ENCODE peak calls at places on chromosomes 2 and 18, in seven cellular contexts. One of them, this sample, is unnamed.

GRCh38 chr2:9998916-9999654 is 44.3 kb upstream of the KLF11 start:
- DNase-seq in Daoy: no peak
- DNase-seq in DMS153: no peak
- DNase-seq in activated naive CD8-positive, alpha-beta T cell treated with anti-CD3 and anti-CD28 coated beads, Interleukin-2, amount 50 U/mL, for 24 hours: no peak
- DNase-seq in dorsolateral prefrontal cortex: peak; percentile 11
- DNase-seq in AG04450: no peak
- DNase-seq in activated naive CD4-positive, alpha-beta T cell: no peak
- DNase-seq in this sample: no peak

GRCh38 chr2:32235315-32235714 is 29.4 kb downstream of the NLRC4 start:
- DNase-seq in Daoy: no peak
- DNase-seq in DMS153: no peak
- DNase-seq in activated naive CD8-positive, alpha-beta T cell treated with anti-CD3 and anti-CD28 coated beads, Interleukin-2, amount 50 U/mL, for 24 hours: no peak
- DNase-seq in dorsolateral prefrontal cortex: no peak
- DNase-seq in AG04450: no peak
- DNase-seq in activated naive CD4-positive, alpha-beta T cell: no peak
- DNase-seq in this sample: no peak

GRCh38 chr2:157059036-157059435 is 198.5 kb upstream of the GALNT5 start:
- DNase-seq in Daoy: no peak
- DNase-seq in DMS153: no peak
- DNase-seq in activated naive CD8-positive, alpha-beta T cell treated with anti-CD3 and anti-CD28 coated beads, Interleukin-2, amount 50 U/mL, for 24 hours: no peak
- DNase-seq in dorsolateral prefrontal cortex: no peak
- DNase-seq in AG04450: no peak
- DNase-seq in activated naive CD4-positive, alpha-beta T cell: no peak
- DNase-seq in this sample: no peak

GRCh38 chr2:8836979-8837794 is at the start of gene KIDINS220:
- DNase-seq in Daoy: peak; percentile 88
- DNase-seq in DMS153: peak; percentile 59
- DNase-seq in activated naive CD8-positive, alpha-beta T cell treated with anti-CD3 and anti-CD28 coated beads, Interleukin-2, amount 50 U/mL, for 24 hours: peak; percentile 81
- DNase-seq in dorsolateral prefrontal cortex: peak; percentile 80
- DNase-seq in AG04450: peak; percentile 56
- DNase-seq in activated naive CD4-positive, alpha-beta T cell: peak; percentile 84
- DNase-seq in this sample: peak; percentile 89

GRCh38 chr18:63588869-63589268 is 1.7 kb downstream of the SERPINB13 start:
- DNase-seq in Daoy: no peak
- DNase-seq in DMS153: no peak
- DNase-seq in activated naive CD8-positive, alpha-beta T cell treated with anti-CD3 and anti-CD28 coated beads, Interleukin-2, amount 50 U/mL, for 24 hours: no peak
- DNase-seq in dorsolateral prefrontal cortex: no peak
- DNase-seq in AG04450: no peak
- DNase-seq in activated naive CD4-positive, alpha-beta T cell: no peak
- DNase-seq in this sample: no peak

GRCh38 chr2:172572981-172573380 is 17.1 kb downstream of the PDK1 start:
- DNase-seq in Daoy: no peak
- DNase-seq in DMS153: no peak
- DNase-seq in activated naive CD8-positive, alpha-beta T cell treated with anti-CD3 and anti-CD28 coated beads, Interleukin-2, amount 50 U/mL, for 24 hours: no peak
- DNase-seq in dorsolateral prefrontal cortex: no peak
- DNase-seq in AG04450: no peak
- DNase-seq in activated naive CD4-positive, alpha-beta T cell: no peak
- DNase-seq in this sample: no peak

GRCh38 chr2:239772721-239773120 is 252.4 kb downstream of the NDUFA10 start:
- DNase-seq in Daoy: no peak
- DNase-seq in DMS153: no peak
- DNase-seq in activated naive CD8-positive, alpha-beta T cell treated with anti-CD3 and anti-CD28 coated beads, Interleukin-2, amount 50 U/mL, for 24 hours: no peak
- DNase-seq in dorsolateral prefrontal cortex: peak; percentile 11
- DNase-seq in AG04450: no peak
- DNase-seq in activated naive CD4-positive, alpha-beta T cell: no peak
- DNase-seq in this sample: no peak

GRCh38 chr2:39437522-39438296 is 624 bp upstream of the MAP4K3 start:
- DNase-seq in Daoy: peak; percentile 25
- DNase-seq in DMS153: peak; percentile 53
- DNase-seq in activated naive CD8-positive, alpha-beta T cell treated with anti-CD3 and anti-CD28 coated beads, Interleukin-2, amount 50 U/mL, for 24 hours: peak; percentile 41
- DNase-seq in dorsolateral prefrontal cortex: peak; percentile 30
- DNase-seq in AG04450: no peak
- DNase-seq in activated naive CD4-positive, alpha-beta T cell: peak; percentile 12
- DNase-seq in this sample: peak; percentile 91

GRCh38 chr2:218898109-218898878 is 17.6 kb downstream of the WNT10A start:
- DNase-seq in Daoy: peak; percentile 78
- DNase-seq in DMS153: no peak
- DNase-seq in activated naive CD8-positive, alpha-beta T cell treated with anti-CD3 and anti-CD28 coated beads, Interleukin-2, amount 50 U/mL, for 24 hours: peak; percentile 90
- DNase-seq in dorsolateral prefrontal cortex: peak; percentile 62
- DNase-seq in AG04450: no peak
- DNase-seq in activated naive CD4-positive, alpha-beta T cell: peak; percentile 73
- DNase-seq in this sample: peak; percentile 39

GRCh38 chr2:893311-893710 is 57.3 kb upstream of the SNTG2 start:
- DNase-seq in Daoy: peak; percentile 79
- DNase-seq in DMS153: no peak
- DNase-seq in activated naive CD8-positive, alpha-beta T cell treated with anti-CD3 and anti-CD28 coated beads, Interleukin-2, amount 50 U/mL, for 24 hours: no peak
- DNase-seq in dorsolateral prefrontal cortex: no peak
- DNase-seq in AG04450: no peak
- DNase-seq in activated naive CD4-positive, alpha-beta T cell: no peak
- DNase-seq in this sample: no peak

GRCh38 chr2:175414872-175415487 is 233.5 kb upstream of the ATP5MC3 start:
- DNase-seq in Daoy: peak; percentile 75
- DNase-seq in DMS153: peak; percentile 52
- DNase-seq in activated naive CD8-positive, alpha-beta T cell treated with anti-CD3 and anti-CD28 coated beads, Interleukin-2, amount 50 U/mL, for 24 hours: no peak
- DNase-seq in dorsolateral prefrontal cortex: no peak
- DNase-seq in AG04450: peak; percentile 6
- DNase-seq in activated naive CD4-positive, alpha-beta T cell: no peak
- DNase-seq in this sample: peak; percentile 51

GRCh38 chr2:16034151-16034974 is 94.0 kb downstream of the MYCN start:
- DNase-seq in Daoy: peak; percentile 48
- DNase-seq in DMS153: no peak
- DNase-seq in activated naive CD8-positive, alpha-beta T cell treated with anti-CD3 and anti-CD28 coated beads, Interleukin-2, amount 50 U/mL, for 24 hours: no peak
- DNase-seq in dorsolateral prefrontal cortex: no peak
- DNase-seq in AG04450: no peak
- DNase-seq in activated naive CD4-positive, alpha-beta T cell: no peak
- DNase-seq in this sample: peak; percentile 28

GRCh38 chr2:181904022-181904632 is 12.6 kb downstream of the ITPRID2 start:
- DNase-seq in Daoy: peak; percentile 15
- DNase-seq in DMS153: no peak
- DNase-seq in activated naive CD8-positive, alpha-beta T cell treated with anti-CD3 and anti-CD28 coated beads, Interleukin-2, amount 50 U/mL, for 24 hours: no peak
- DNase-seq in dorsolateral prefrontal cortex: no peak
- DNase-seq in AG04450: no peak
- DNase-seq in activated naive CD4-positive, alpha-beta T cell: no peak
- DNase-seq in this sample: peak; percentile 37

GRCh38 chr2:8633735-8634313 is 48.0 kb upstream of the ID2 start:
- DNase-seq in Daoy: peak; percentile 91
- DNase-seq in DMS153: no peak
- DNase-seq in activated naive CD8-positive, alpha-beta T cell treated with anti-CD3 and anti-CD28 coated beads, Interleukin-2, amount 50 U/mL, for 24 hours: no peak
- DNase-seq in dorsolateral prefrontal cortex: no peak
- DNase-seq in AG04450: peak; percentile 79
- DNase-seq in activated naive CD4-positive, alpha-beta T cell: no peak
- DNase-seq in this sample: peak; percentile 30

GRCh38 chr18:13804305-13804704 is 19.6 kb upstream of the MC5R start:
- DNase-seq in Daoy: no peak
- DNase-seq in DMS153: no peak
- DNase-seq in activated naive CD8-positive, alpha-beta T cell treated with anti-CD3 and anti-CD28 coated beads, Interleukin-2, amount 50 U/mL, for 24 hours: no peak
- DNase-seq in dorsolateral prefrontal cortex: no peak
- DNase-seq in AG04450: no peak
- DNase-seq in activated naive CD4-positive, alpha-beta T cell: no peak
- DNase-seq in this sample: no peak